ENCODE peak calls at places on chromosomes 2 and 18, in four cellular contexts. P, D, M and K are unnamed samples.

GRCh38 chr2:96197541-96198255 is 10.9 kb downstream of the STARD7 start:
- DNase-seq in P (no peak), D (no peak), M (no peak), K (no peak)

GRCh38 chr2:18047896-18048657 is 169.6 kb downstream of the KCNS3 start:
- DNase-seq in P (peak; percentile 5), D (peak; percentile 44), M (no peak), K (no peak)

GRCh38 chr18:23036611-23037259 is 98.5 kb upstream of the CABLES1 start:
- DNase-seq in P (no peak), D (no peak), M (no peak), K (peak; percentile 18)

GRCh38 chr2:1591978-1592907 is 152.1 kb downstream of the PXDN start:
- DNase-seq in P (peak; percentile 36), D (peak; percentile 77), M (no peak), K (no peak)

GRCh38 chr2:145412155-145412554 is 892.2 kb upstream of the ZEB2 start:
- DNase-seq in P (no peak), D (no peak), M (no peak), K (no peak)

GRCh38 chr18:2410688-2411087 is 160.6 kb downstream of the METTL4 start:
- DNase-seq in P (no peak), D (no peak), M (no peak), K (no peak)

GRCh38 chr2:120722603-120723421 is 12.9 kb upstream of the GLI2 start:
- DNase-seq in P (peak; percentile 50), D (peak; percentile 90), M (no peak), K (no peak)

GRCh38 chr2:190979906-190980629 is 33.9 kb downstream of the STAT1 start:
- DNase-seq in P (no peak), D (peak; percentile 96), M (no peak), K (no peak)

GRCh38 chr18:58639751-58640427 is 11.0 kb upstream of the ALPK2 start:
- DNase-seq in P (no peak), D (peak; percentile 69), M (no peak), K (no peak)

GRCh38 chr2:202101049-202101579 is 28.1 kb downstream of the KIAA2012 start:
- DNase-seq in P (no peak), D (no peak), M (no peak), K (no peak)

GRCh38 chr18:13447621-13448020 is 229.1 kb downstream of the LDLRAD4 start:
- DNase-seq in P (peak; percentile 7), D (peak; percentile 48), M (no peak), K (no peak)

GRCh38 chr2:231201475-231201814 is 3.0 kb downstream of the ARMC9 start:
- DNase-seq in P (no peak), D (no peak), M (no peak), K (no peak)

GRCh38 chr2:119484834-119485233 is 39.4 kb downstream of the SCTR start:
- DNase-seq in P (no peak), D (no peak), M (no peak), K (no peak)

GRCh38 chr2:62443886-62444285 is 62.1 kb downstream of the TMEM17 start:
- DNase-seq in P (no peak), D (no peak), M (no peak), K (peak; percentile 45)

GRCh38 chr2:74845217-74845751 is 11.4 kb downstream of the HK2 start:
- DNase-seq in P (peak; percentile 55), D (peak; percentile 94), M (no peak), K (no peak)

GRCh38 chr2:117661619-117662018 is 152.9 kb upstream of the DDX18 start:
- DNase-seq in P (no peak), D (no peak), M (no peak), K (no peak)

GRCh38 chr18:892316-892715 is 12.4 kb upstream of the ADCYAP1 start:
- DNase-seq in P (no peak), D (no peak), M (no peak), K (no peak)

GRCh38 chr2:51649366-51649765 is 617.4 kb upstream of the NRXN1 start:
- DNase-seq in P (no peak), D (no peak), M (no peak), K (no peak)

GRCh38 chr2:221293949-221294736 is 278.0 kb downstream of the EPHA4 start:
- DNase-seq in P (no peak), D (no peak), M (no peak), K (no peak)

GRCh38 chr2:149213764-149214493 is 116.5 kb upstream of the LYPD6 start:
- DNase-seq in P (no peak), D (no peak), M (no peak), K (no peak)

GRCh38 chr2:12091201-12091806 is 344.9 kb downstream of the LPIN1 start:
- DNase-seq in P (no peak), D (no peak), M (no peak), K (no peak)

GRCh38 chr18:78685980-78686530 is 293.6 kb upstream of the SALL3 start:
- DNase-seq in P (no peak), D (no peak), M (no peak), K (no peak)

GRCh38 chr2:161384864-161385263 is 31.2 kb upstream of the TBR1 start:
- DNase-seq in P (no peak), D (no peak), M (peak; percentile 49), K (no peak)

GRCh38 chr18:69992776-69993175 is 45.1 kb upstream of the CD226 start:
- DNase-seq in P (no peak), D (peak; percentile 78), M (no peak), K (no peak)

GRCh38 chr18:26925313-26925712 is 59.8 kb upstream of the AQP4 start:
- DNase-seq in P (no peak), D (no peak), M (no peak), K (no peak)

GRCh38 chr2:65018141-65018582 is 29.0 kb downstream of the SLC1A4 start:
- DNase-seq in P (no peak), D (no peak), M (no peak), K (no peak)

GRCh38 chr2:236665572-236666118 is 96.0 kb downstream of the ACKR3 start:
- DNase-seq in P (peak; percentile 26), D (no peak), M (no peak), K (no peak)

GRCh38 chr2:152395132-152396024 is 60.4 kb downstream of the FMNL2 start:
- DNase-seq in P (no peak), D (peak; percentile 34), M (no peak), K (no peak)

GRCh38 chr18:68083776-68084175 is 567.3 kb upstream of the DSEL start:
- DNase-seq in P (no peak), D (peak; percentile 56), M (no peak), K (no peak)

GRCh38 chr2:26989156-26989555 is 18.7 kb downstream of the MAPRE3 start:
- DNase-seq in P (no peak), D (peak; percentile 61), M (no peak), K (no peak)

GRCh38 chr2:160388464-160389263 is 104.9 kb downstream of the RBMS1 start:
- DNase-seq in P (no peak), D (no peak), M (no peak), K (no peak)

GRCh38 chr2:182668671-182669070 is 47.4 kb upstream of the DNAJC10 start:
- DNase-seq in P (no peak), D (peak; percentile 11), M (no peak), K (no peak)

GRCh38 chr18:76519156-76519549 is 24.1 kb upstream of the ZNF516 start:
- DNase-seq in P (no peak), D (no peak), M (no peak), K (no peak)

GRCh38 chr18:63904694-63905093 is 3.1 kb upstream of the SERPINB10 start:
- DNase-seq in P (no peak), D (no peak), M (no peak), K (no peak)

GRCh38 chr2:70181363-70181956 is 9.4 kb downstream of the C2orf42 start:
- DNase-seq in P (no peak), D (no peak), M (peak; percentile 88), K (no peak)

GRCh38 chr2:40284797-40285196 is 167.1 kb downstream of the SLC8A1 start:
- DNase-seq in P (no peak), D (peak; percentile 22), M (no peak), K (no peak)

GRCh38 chr2:172095905-172096660 is 6.6 kb downstream of the DLX2 start:
- DNase-seq in P (no peak), D (no peak), M (no peak), K (no peak)

GRCh38 chr2:9154061-9154460 is 52.6 kb upstream of the ASAP2 start:
- DNase-seq in P (no peak), D (no peak), M (no peak), K (no peak)
- TF ChIP-seq ELK1 in P (no peak), D (no peak), M (no peak), K (no peak)

GRCh38 chr2:19667085-19667484 is 234.7 kb downstream of the TTC32 start:
- DNase-seq in P (peak; percentile 40), D (peak; percentile 59), M (no peak), K (no peak)
- TF ChIP-seq ELK1 in P (no peak), D (no peak), M (no peak), K (no peak)

DNA sequence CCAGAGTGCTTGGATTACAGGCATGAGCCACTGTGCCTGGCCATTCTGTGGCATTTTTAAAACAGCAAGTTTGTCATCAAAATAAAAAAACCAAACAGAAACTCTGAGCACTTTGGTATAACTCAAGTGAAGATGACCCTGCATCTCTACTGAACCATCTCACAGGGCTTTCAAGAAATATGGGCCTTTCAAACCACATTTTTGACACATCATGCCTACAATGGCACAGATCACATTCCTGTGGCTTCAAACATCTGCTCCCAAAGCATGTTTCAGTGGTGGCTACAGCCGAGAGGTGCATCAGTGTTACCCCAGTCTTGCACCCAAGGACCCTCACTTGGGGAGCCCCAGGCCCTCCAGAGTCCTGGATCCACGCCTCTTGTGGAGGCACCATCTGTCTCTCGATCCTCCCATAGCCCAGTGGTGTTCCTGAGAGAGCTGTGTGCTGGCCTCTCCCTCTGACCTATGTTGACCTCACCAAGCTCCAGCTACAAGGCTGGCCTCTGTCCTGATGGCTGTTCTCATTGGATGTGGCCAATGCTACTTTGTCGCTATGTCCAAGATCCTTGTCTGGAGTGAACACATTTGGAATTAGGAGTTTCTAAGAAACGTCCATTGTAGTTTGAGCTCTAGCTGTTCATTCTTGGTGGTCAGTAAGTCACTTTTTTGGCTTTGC is 55.2 kb upstream of the RALBP1 start:
- DNase-seq in P (no peak), D (peak; percentile 33), M (no peak), K (no peak)
- TF ChIP-seq ELK1 in P (no peak), D (no peak), M (no peak), K (no peak)

GRCh38 chr2:217076651-217077232 is 216.9 kb upstream of the TNP1 start:
- DNase-seq in P (no peak), D (no peak), M (no peak), K (no peak)

GRCh38 chr2:217074576-217075224 is 214.8 kb upstream of the TNP1 start:
- DNase-seq in P (no peak), D (peak; percentile 60), M (no peak), K (no peak)

GRCh38 chr2:217079165-217079564 is 219.3 kb upstream of the TNP1 start:
- DNase-seq in P (no peak), D (no peak), M (no peak), K (no peak)

GRCh38 chr2:217077841-217078407 is 218.1 kb upstream of the TNP1 start:
- DNase-seq in P (no peak), D (peak; percentile 69), M (no peak), K (peak; percentile 67)

GRCh38 chr2:217075225-217075802 is 215.4 kb upstream of the TNP1 start:
- DNase-seq in P (no peak), D (peak; percentile 69), M (no peak), K (peak; percentile 25)
- TF ChIP-seq ELK1 in P (no peak), D (no peak), M (no peak), K (no peak)